ENCODE peak calls at places on chromosomes 3 and 15, in eight cellular contexts. One of them, this sample, is unnamed.

GRCh38 chr3:121942116-121942786 is 48.0 kb downstream of the SLC15A2 start:
- DNase-seq in retinal pigment epithelial cell: no peak
- DNase-seq in GM10248: no peak
- DNase-seq in MCF 10A: peak
- DNase-seq in IMR-90: peak
- DNase-seq in A549: no peak
- DNase-seq in fibroblast of the aortic adventitia: no peak
- DNase-seq in NCI-H1105: no peak
- DNase-seq in this sample: no peak

GRCh38 chr3:37812497-37812896 is 49.2 kb upstream of the CTDSPL start:
- DNase-seq in retinal pigment epithelial cell: no peak
- DNase-seq in fibroblast of the aortic adventitia: peak
- DNase-seq in MCF 10A: no peak
- DNase-seq in NCI-H1105: no peak
- DNase-seq in A549: no peak
- DNase-seq in GM10248: no peak
- DNase-seq in IMR-90: peak
- DNase-seq in this sample: no peak

GRCh38 chr3:126017310-126017709 is 48.3 kb downstream of the ROPN1B start:
- DNase-seq in fibroblast of the aortic adventitia: no peak
- DNase-seq in A549: no peak
- DNase-seq in GM10248: no peak
- DNase-seq in IMR-90: no peak
- DNase-seq in NCI-H1105: no peak
- DNase-seq in MCF 10A: no peak
- DNase-seq in retinal pigment epithelial cell: no peak
- DNase-seq in this sample: no peak

GRCh38 chr3:86814918-86815655 is 175.9 kb downstream of the VGLL3 start:
- DNase-seq in MCF 10A: no peak
- DNase-seq in retinal pigment epithelial cell: no peak
- DNase-seq in fibroblast of the aortic adventitia: peak
- DNase-seq in NCI-H1105: no peak
- DNase-seq in IMR-90: peak
- DNase-seq in GM10248: no peak
- DNase-seq in A549: no peak
- DNase-seq in this sample: no peak

GRCh38 chr3:134313839-134314587 is 60.2 kb downstream of the AMOTL2 start:
- DNase-seq in retinal pigment epithelial cell: no peak
- DNase-seq in GM10248: no peak
- DNase-seq in fibroblast of the aortic adventitia: no peak
- DNase-seq in IMR-90: no peak
- DNase-seq in A549: no peak
- DNase-seq in MCF 10A: no peak
- DNase-seq in NCI-H1105: no peak
- DNase-seq in this sample: no peak

GRCh38 chr3:10335190-10335738 is 14.4 kb upstream of the SEC13 start:
- DNase-seq in A549: no peak
- DNase-seq in NCI-H1105: no peak
- DNase-seq in GM10248: no peak
- DNase-seq in retinal pigment epithelial cell: no peak
- DNase-seq in IMR-90: no peak
- DNase-seq in MCF 10A: no peak
- DNase-seq in fibroblast of the aortic adventitia: no peak
- DNase-seq in this sample: no peak

GRCh38 chr3:141740349-141740748 is 2.3 kb downstream of the RNF7 start:
- DNase-seq in A549: no peak
- DNase-seq in retinal pigment epithelial cell: no peak
- DNase-seq in NCI-H1105: no peak
- DNase-seq in GM10248: no peak
- DNase-seq in IMR-90: no peak
- DNase-seq in MCF 10A: no peak
- DNase-seq in fibroblast of the aortic adventitia: no peak
- DNase-seq in this sample: no peak

GRCh38 chr15:85333132-85333831 is 47.1 kb upstream of the AKAP13 start:
- DNase-seq in MCF 10A: no peak
- DNase-seq in NCI-H1105: no peak
- DNase-seq in IMR-90: peak
- DNase-seq in GM10248: no peak
- DNase-seq in retinal pigment epithelial cell: no peak
- DNase-seq in fibroblast of the aortic adventitia: peak
- DNase-seq in A549: no peak
- DNase-seq in this sample: peak

This sample was measured in SW480.